ENCODE peak calls at places on chromosomes 1 and 21, in seven cellular contexts. N is prostate gland, O is A549, I is ovary, C is IMR-90, T is HCT116, X is spleen. H is an unnamed sample.

GRCh38 chr1:71046891-71047634 is 553 bp downstream of the PTGER3 start:
- DNase-seq in N (peak), O (no peak), I (no peak), C (no peak), T (no peak), X (peak), H (no peak)

GRCh38 chr1:161215079-161215478 is at the start of gene FCER1G:
- DNase-seq in N (no peak), O (no peak), I (no peak), C (no peak), T (no peak), X (peak), H (no peak)

GRCh38 chr1:156860639-156861423 is at the start of gene NTRK1:
- DNase-seq in N (no peak), O (peak), I (peak), C (no peak), T (no peak), X (no peak), H (peak)

GRCh38 chr1:245332513-245332912 is 177.7 kb downstream of the KIF26B start:
- DNase-seq in N (no peak), O (no peak), I (no peak), C (peak), T (no peak), X (no peak), H (no peak)

GRCh38 chr1:160085686-160086089 is 4.3 kb downstream of the KCNJ9 start:
- DNase-seq in N (peak), O (peak), I (peak), C (peak), T (peak), X (peak), H (peak)

GRCh38 chr1:90719321-90720136 is 2.4 kb upstream of the BARHL2 start:
- DNase-seq in N (no peak), O (no peak), I (no peak), C (no peak), T (no peak), X (no peak), H (no peak)

GRCh38 chr1:211487672-211488208 is 4.2 kb downstream of the RD3 start:
- DNase-seq in N (no peak), O (no peak), I (no peak), C (no peak), T (no peak), X (peak), H (no peak)

GRCh38 chr1:16614361-16615252 is 1.2 kb upstream of the NBPF1 start:
- DNase-seq in N (peak), O (no peak), I (peak), C (no peak), T (no peak), X (peak), H (no peak)

GRCh38 chr1:66154394-66154793 is 361.7 kb downstream of the PDE4B start:
- DNase-seq in N (no peak), O (no peak), I (no peak), C (no peak), T (no peak), X (no peak), H (no peak)

GRCh38 chr1:34885405-34886247 is 26.1 kb upstream of the SMIM12 start:
- DNase-seq in N (no peak), O (peak), I (peak), C (no peak), T (no peak), X (no peak), H (no peak)

GRCh38 chr1:48943826-48944225 is 167.1 kb upstream of the BEND5 start:
- DNase-seq in N (no peak), O (no peak), I (no peak), C (no peak), T (no peak), X (no peak), H (no peak)

GRCh38 chr21:46474365-46474764 is 15.7 kb downstream of the DIP2A start:
- DNase-seq in N (no peak), O (no peak), I (no peak), C (no peak), T (no peak), X (no peak), H (no peak)

GRCh38 chr1:171983584-171983983 is 142.3 kb downstream of the DNM3 start:
- DNase-seq in N (no peak), O (no peak), I (no peak), C (peak), T (peak), X (no peak), H (no peak)

GRCh38 chr1:1899266-1899966 is 8.5 kb upstream of the GNB1 start:
- DNase-seq in N (no peak), O (no peak), I (no peak), C (no peak), T (no peak), X (no peak), H (no peak)

GRCh38 chr1:98129486-98129885 is 208.7 kb upstream of the DPYD start:
- DNase-seq in N (no peak), O (no peak), I (no peak), C (no peak), T (no peak), X (no peak), H (no peak)

GRCh38 chr1:118902299-118903270 is 85.6 kb downstream of the TBX15 start:
- DNase-seq in N (no peak), O (no peak), I (no peak), C (no peak), T (no peak), X (no peak), H (no peak)

GRCh38 chr1:55634516-55634915 is 419.4 kb upstream of the USP24 start:
- DNase-seq in N (no peak), O (no peak), I (no peak), C (no peak), T (no peak), X (no peak), H (no peak)

GRCh38 chr1:166410083-166410385 is 243.2 kb upstream of the FAM78B start:
- DNase-seq in N (no peak), O (no peak), I (no peak), C (no peak), T (no peak), X (no peak), H (no peak)

GRCh38 chr1:43900386-43900785 is 33.2 kb upstream of the ARTN start:
- DNase-seq in N (no peak), O (no peak), I (no peak), C (no peak), T (no peak), X (no peak), H (no peak)

GRCh38 chr1:240888039-240888786 is 276.3 kb upstream of the GREM2 start:
- DNase-seq in N (no peak), O (peak), I (no peak), C (no peak), T (peak), X (no peak), H (peak)

GRCh38 chr1:145846191-145846590 is 761 bp downstream of the NUDT17 start:
- DNase-seq in N (no peak), O (peak), I (no peak), C (peak), T (no peak), X (no peak), H (no peak)

DNA sequence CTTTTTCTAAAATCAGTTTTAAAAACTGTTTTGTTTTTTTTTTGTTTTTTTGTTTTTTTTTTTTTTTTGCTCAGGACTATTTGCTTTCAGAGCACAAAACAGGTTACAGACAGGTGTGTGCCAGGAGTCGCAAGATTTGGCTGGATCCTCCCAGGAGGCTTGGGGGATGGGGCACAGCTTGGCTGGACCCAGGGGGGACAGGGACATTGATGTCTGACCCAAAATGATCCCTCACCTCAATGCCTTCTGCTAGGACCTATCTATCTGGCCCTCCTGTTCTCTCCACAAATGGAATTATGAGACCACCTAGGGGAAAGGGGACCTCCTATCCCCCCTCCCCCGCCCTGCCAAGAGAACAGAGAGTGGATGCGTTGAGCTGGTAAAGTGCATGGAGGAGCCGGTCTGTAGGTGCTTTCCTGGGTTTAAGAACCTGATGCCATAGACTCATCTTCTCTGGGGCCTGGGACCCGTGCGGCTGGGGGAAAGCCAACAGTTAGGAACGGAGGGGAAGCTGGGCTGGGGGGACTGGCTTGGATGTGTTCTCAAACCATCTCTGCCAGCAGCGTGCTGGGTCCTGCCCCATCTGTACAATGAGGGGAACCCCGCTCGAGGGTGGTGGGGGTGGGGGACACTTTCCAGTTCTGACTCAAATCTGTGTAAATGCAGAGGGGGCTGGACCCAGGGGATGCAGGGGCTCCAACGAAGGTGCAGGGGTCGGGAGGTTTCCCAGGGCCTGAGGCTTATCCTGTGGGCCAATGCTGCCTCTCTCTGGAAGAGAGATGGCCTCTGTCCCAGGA is 28.9 kb downstream of the RUNX3 start:
- DNase-seq in N (no peak), O (no peak), I (no peak), C (no peak), T (no peak), X (no peak), H (no peak)
- TF ChIP-seq POLR2A in N (no peak), O (no peak), I (no peak), C (no peak), T (no peak), X (no peak), H (no peak)

DNA sequence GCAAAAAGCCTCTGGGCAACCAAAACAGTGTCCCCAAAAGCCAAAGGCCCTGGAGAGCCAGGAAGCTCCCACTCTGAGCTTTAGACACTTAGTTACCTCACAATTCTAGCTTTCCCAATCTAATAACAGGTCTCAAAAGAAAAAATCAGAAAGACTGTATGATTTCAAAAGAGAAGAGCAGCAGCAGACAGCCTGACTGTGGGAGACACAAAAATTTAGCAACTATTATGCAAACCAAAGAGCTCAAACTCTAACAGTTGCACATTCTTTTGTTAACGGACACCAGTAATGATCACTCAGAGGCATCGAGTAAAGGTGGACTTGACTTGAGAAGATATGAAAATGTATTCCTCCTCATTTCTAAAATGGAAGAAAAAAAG is 160.1 kb downstream of the SLC45A1 start:
- DNase-seq in N (no peak), O (no peak), I (no peak), C (no peak), T (no peak), X (no peak), H (no peak)
- TF ChIP-seq POLR2A in N (no peak), O (no peak), I (no peak), C (no peak), T (no peak), X (no peak), H (no peak)

GRCh38 chr1:30732277-30732996 is 9.1 kb upstream of the MATN1 start:
- DNase-seq in N (no peak), O (no peak), I (no peak), C (peak), T (no peak), X (no peak), H (peak)
- TF ChIP-seq POLR2A in N (no peak), O (no peak), I (no peak), C (no peak), T (no peak), X (no peak), H (no peak)

GRCh38 chr1:26163684-26164035 is 4.8 kb downstream of the FAM110D start:
- DNase-seq in N (no peak), O (no peak), I (no peak), C (no peak), T (no peak), X (no peak), H (no peak)

GRCh38 chr1:26160527-26161407 is 1.9 kb downstream of the FAM110D start:
- DNase-seq in N (no peak), O (no peak), I (peak), C (no peak), T (no peak), X (peak), H (no peak)

GRCh38 chr1:26162220-26162703 is 3.4 kb downstream of the FAM110D start:
- DNase-seq in N (no peak), O (peak), I (no peak), C (no peak), T (no peak), X (no peak), H (no peak)

GRCh38 chr1:26159113-26160039 is 497 bp downstream of the FAM110D start:
- DNase-seq in N (no peak), O (no peak), I (peak), C (no peak), T (no peak), X (peak), H (no peak)

DNA sequence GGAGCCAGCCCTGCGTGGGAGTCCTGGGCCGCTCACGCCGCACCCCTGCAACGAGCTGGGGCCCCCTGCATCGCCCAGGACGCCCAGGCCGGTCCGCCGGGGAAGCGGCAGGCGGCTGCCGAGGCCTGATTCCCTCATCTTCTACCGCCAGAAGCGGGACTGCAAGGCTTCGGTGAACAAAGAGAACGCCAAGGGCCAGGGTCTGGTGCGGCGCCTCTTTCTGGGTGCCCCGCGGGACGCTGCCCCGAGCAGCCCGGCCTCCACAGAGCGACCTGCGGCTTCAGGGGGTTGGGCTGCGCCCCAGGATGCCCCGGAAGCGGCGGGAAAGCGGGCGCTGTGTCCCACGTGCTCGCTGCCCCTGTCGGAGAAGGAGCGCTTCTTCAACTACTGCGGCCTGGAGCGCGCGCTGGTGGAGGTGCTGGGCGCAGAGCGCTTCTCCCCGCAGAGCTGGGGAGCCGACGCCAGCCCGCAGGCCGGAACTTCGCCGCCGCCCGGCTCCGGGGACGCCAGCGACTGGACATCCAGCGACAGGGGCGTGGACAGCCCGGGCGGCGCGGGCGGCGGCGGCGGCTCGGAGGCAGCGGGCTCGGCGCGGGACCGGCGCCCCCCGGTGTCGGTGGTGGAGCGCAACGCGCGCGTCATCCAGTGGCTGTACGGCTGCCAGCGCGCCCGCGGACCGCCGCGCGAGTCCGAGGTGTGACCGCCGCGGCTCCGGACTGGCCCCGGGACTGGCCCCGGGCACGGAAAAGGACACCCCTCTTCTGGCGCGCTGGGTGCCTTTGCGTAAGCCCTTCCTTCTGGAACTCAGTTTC is 2.7 kb downstream of the FAM110D start:
- DNase-seq in N (no peak), O (peak), I (peak), C (peak), T (no peak), X (peak), H (no peak)
- TF ChIP-seq POLR2A in N (no peak), O (no peak), I (no peak), C (no peak), T (no peak), X (no peak), H (no peak)

DNA sequence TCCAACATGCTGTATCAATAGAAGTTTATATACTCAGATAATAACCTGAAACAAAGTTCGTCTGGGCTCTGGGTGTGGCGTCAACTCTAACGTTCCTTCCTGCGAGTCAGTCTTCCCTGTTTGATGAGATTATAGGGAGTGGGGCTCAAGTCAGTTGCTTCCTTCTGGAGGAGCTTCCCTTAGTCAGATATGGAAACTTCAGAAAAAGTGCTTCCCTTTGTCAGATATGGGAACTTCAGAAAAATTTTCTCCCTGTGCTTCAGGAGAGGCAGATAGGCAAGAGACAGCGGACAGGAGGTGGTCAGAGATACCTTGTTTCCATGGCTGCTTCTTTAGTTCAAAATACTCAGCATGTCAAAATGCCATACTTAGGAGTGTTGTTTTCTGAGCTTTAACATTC is 51.1 kb upstream of the PRDX6 start:
- DNase-seq in N (no peak), O (no peak), I (no peak), C (no peak), T (no peak), X (no peak), H (no peak)
- TF ChIP-seq POLR2A in N (no peak), O (no peak), I (no peak), C (no peak), T (no peak), X (no peak), H (no peak)

GRCh38 chr1:239719642-239720258 is 333.4 kb downstream of the CHRM3 start:
- DNase-seq in N (no peak), O (no peak), I (no peak), C (no peak), T (no peak), X (no peak), H (no peak)
- TF ChIP-seq POLR2A in N (no peak), O (no peak), I (no peak), C (no peak), T (no peak), X (no peak), H (no peak)

GRCh38 chr1:33367488-33368405 is 46.8 kb upstream of the A3GALT2 start:
- DNase-seq in N (peak), O (peak), I (peak), C (peak), T (peak), X (peak), H (peak)

GRCh38 chr1:33363470-33363861 is 42.6 kb upstream of the A3GALT2 start:
- DNase-seq in N (no peak), O (no peak), I (no peak), C (no peak), T (no peak), X (no peak), H (no peak)

GRCh38 chr1:33364578-33364945 is 43.7 kb upstream of the A3GALT2 start:
- DNase-seq in N (no peak), O (no peak), I (no peak), C (no peak), T (no peak), X (no peak), H (no peak)

GRCh38 chr1:33366766-33367487 is 46.0 kb upstream of the A3GALT2 start:
- DNase-seq in N (no peak), O (no peak), I (no peak), C (no peak), T (no peak), X (no peak), H (no peak)

DNA sequence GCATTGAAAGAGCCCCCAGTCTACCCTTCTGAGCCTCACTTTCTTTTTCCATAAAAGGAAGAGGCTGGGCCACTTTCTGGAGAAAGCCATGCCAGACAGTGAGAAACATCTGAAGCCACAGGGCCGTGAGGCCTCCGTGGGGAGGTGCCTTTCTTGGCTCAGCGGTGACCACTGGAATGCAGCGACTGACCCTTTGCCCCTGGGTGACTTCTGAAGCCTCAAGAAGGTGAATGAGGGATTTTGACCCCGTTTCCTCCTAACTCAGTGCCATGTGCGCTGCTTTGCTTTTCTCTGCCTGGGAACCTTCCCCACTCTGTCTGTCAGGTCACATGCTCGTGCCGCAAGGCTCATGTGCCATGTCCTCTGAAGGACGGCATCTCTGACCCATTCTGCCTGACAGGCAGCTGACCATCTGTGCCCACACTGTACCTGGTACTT is 44.7 kb upstream of the A3GALT2 start:
- DNase-seq in N (no peak), O (no peak), I (peak), C (peak), T (no peak), X (no peak), H (no peak)
- TF ChIP-seq POLR2A in N (no peak), O (no peak), I (no peak), C (no peak), T (no peak), X (no peak), H (no peak)

DNA sequence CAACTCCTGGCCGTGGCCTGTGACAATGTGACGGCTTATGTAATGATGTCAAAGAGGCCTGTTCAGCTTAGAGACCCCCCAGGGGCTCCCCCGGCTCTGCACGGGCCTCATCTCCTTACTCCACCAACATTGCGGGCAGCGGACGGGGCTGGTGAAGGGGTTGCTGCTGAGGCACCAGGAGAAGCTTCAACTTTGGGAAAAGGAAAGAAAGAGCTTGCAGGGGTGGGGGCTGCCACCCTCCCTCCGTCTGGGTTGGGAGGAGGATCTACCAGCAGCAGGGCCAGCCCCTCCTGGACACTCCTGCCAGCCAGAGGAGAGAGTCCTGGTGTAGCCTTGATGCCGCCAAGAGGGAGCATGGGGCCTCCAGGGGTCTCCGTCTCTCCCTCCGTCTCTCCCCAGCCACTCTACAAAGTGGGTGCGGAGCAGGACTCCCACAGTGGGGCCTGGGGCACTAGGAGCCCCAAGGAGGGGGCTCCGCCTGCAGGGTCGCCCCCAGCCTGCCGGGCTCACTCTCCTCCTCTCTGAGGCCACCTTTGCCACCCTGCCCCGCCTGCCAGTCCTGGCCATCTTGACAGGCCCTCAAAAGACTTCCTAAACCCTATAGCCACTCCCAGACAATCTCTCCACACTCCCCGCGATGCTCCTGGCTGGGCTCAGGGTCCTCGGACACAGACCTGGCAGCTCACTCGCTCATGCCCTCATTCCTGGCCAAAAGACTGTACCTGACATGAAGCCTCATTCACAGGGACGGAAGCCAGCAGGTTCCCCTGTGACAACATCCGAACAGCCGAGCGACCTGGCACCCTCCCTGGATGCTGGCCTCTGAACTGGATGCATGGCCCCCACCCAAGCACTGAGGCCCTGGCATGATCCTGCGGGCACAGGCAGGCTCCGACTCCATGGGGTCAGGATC is 130.4 kb upstream of the ARHGEF16 start:
- DNase-seq in N (no peak), O (no peak), I (no peak), C (no peak), T (no peak), X (no peak), H (no peak)
- TF ChIP-seq POLR2A in N (no peak), O (no peak), I (no peak), C (no peak), T (no peak), X (no peak), H (no peak)

H was measured in H54.